ENCODE peak calls at places on chromosomes 5 and 9, in six cellular contexts. H, W, S, G, P and V are unnamed samples. For H3K27me3, the result is how much of the 10 kb centered on the place peaks cover.

GRCh38 chr9:119556129-119556875 is 187.1 kb upstream of the BRINP1 start:
- DNase-seq in H (peak), S (peak), P (peak), G (peak), W (no peak), V (peak)

GRCh38 chr5:150672884-150673275 is 11.8 kb downstream of the MYOZ3 start:
- DNase-seq in G (no peak), S (no peak), H (no peak), W (no peak), P (no peak), V (no peak)

GRCh38 chr9:133634024-133634691 is 2.0 kb upstream of the DBH start:
- DNase-seq in G (no peak), H (no peak), S (no peak), P (no peak), W (no peak), V (no peak)

GRCh38 chr5:141516648-141517025 is 27.8 kb downstream of the PCDHGC5 start:
- DNase-seq in G (no peak), W (no peak), H (no peak), P (no peak), S (no peak), V (no peak)

GRCh38 chr5:149975409-149975808 is 14.9 kb downstream of the SLC26A2 start:
- DNase-seq in G (no peak), W (no peak), P (no peak), H (no peak), S (no peak), V (no peak)

GRCh38 chr9:6055213-6055612 is 39.8 kb upstream of the RANBP6 start:
- DNase-seq in P (peak), S (no peak), W (no peak), H (no peak), G (peak), V (peak)

GRCh38 chr5:148394587-148395019 is 10.8 kb downstream of the FBXO38 start:
- DNase-seq in P (no peak), W (no peak), H (no peak), S (no peak), G (peak), V (no peak)

GRCh38 chr9:1171541-1171940 is 121.4 kb downstream of the DMRT2 start:
- DNase-seq in S (no peak), H (no peak), G (no peak), W (no peak), P (no peak), V (no peak)

GRCh38 chr9:129885018-129885669 is 49.9 kb downstream of the USP20 start:
- DNase-seq in W (peak), H (no peak), G (peak), S (no peak), P (no peak), V (peak)

GRCh38 chr5:154892370-154892771 is 33.9 kb downstream of the CNOT8 start:
- DNase-seq in P (no peak), H (no peak), G (no peak), W (no peak), S (no peak), V (no peak)

GRCh38 chr9:87080512-87081225 is 133.4 kb upstream of the GAS1 start:
- DNase-seq in S (no peak), G (no peak), W (no peak), P (no peak), H (no peak), V (no peak)

GRCh38 chr5:125377151-125377550 is 630.7 kb upstream of the ZNF608 start:
- DNase-seq in G (no peak), W (no peak), H (no peak), S (no peak), P (no peak), V (no peak)

GRCh38 chr5:74044936-74045335 is 418.9 kb downstream of the ARHGEF28 start:
- DNase-seq in W (no peak), S (no peak), G (no peak), H (no peak), P (no peak), V (no peak)

GRCh38 chr9:126690431-126691051 is 76.8 kb downstream of the LMX1B start:
- DNase-seq in G (no peak), W (peak), P (peak), H (peak), S (peak), V (peak)

GRCh38 chr9:22148876-22149637 is 140.0 kb upstream of the CDKN2B start:
- DNase-seq in W (no peak), S (no peak), G (no peak), P (no peak), H (no peak), V (no peak)

GRCh38 chr9:76717176-76717575 is 47.1 kb upstream of the PCA3 start:
- DNase-seq in S (no peak), H (no peak), W (no peak), P (no peak), G (no peak), V (no peak)

GRCh38 chr5:176447538-176447981 is 625 bp upstream of the FAF2 start:
- DNase-seq in S (no peak), P (no peak), W (no peak), G (no peak), H (peak), V (no peak)

GRCh38 chr5:155408465-155408864 is 394.9 kb downstream of the KIF4B start:
- DNase-seq in W (no peak), G (no peak), P (no peak), H (no peak), S (no peak), V (no peak)

GRCh38 chr5:97157689-97158088 is 15.3 kb upstream of the LIX1 start:
- DNase-seq in W (no peak), S (no peak), P (no peak), H (no peak), G (no peak), V (no peak)

GRCh38 chr9:87873607-87874319 is 8.9 kb upstream of the SPATA31E1 start:
- DNase-seq in W (no peak), P (peak), H (no peak), G (no peak), S (peak), V (peak)

DNA sequence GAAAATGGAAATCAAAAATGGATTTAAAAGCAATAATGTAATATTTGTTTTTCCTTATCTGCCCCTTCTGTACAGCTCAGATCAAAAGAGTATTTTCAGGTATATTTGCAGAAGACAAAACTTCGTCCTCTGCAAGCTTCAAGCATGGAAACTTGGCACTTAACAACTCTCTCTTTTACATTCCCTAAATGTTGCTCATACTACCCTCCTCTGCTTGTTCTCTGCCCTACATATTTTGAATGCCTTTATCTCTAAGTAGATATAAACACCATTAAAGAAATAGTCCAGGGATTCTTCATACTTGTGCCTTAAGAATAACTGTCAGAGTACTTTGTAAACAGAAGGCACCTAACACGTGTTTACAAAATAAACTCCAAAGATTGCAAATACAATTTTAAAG is 19.2 kb upstream of the SMC2 start:
- DNase-seq in W (no peak), H (no peak), S (no peak), G (peak), P (no peak), V (no peak)
- H3K4me3 ChIP-seq in W (no peak), H (no peak), S (no peak), G (no peak), P (no peak), V (no peak)

GRCh38 chr9:85173967-85174366 is 504.4 kb downstream of the NTRK2 start:
- DNase-seq in W (no peak), H (no peak), S (no peak), G (no peak), P (no peak), V (no peak)

GRCh38 chr9:85166808-85167545 is 497.4 kb downstream of the NTRK2 start:
- DNase-seq in S (no peak), W (no peak), H (no peak), G (no peak), P (peak), V (no peak)

GRCh38 chr9:85171163-85171562 is 501.6 kb downstream of the NTRK2 start:
- DNase-seq in P (no peak), S (no peak), G (no peak), W (no peak), H (no peak), V (no peak)

DNA sequence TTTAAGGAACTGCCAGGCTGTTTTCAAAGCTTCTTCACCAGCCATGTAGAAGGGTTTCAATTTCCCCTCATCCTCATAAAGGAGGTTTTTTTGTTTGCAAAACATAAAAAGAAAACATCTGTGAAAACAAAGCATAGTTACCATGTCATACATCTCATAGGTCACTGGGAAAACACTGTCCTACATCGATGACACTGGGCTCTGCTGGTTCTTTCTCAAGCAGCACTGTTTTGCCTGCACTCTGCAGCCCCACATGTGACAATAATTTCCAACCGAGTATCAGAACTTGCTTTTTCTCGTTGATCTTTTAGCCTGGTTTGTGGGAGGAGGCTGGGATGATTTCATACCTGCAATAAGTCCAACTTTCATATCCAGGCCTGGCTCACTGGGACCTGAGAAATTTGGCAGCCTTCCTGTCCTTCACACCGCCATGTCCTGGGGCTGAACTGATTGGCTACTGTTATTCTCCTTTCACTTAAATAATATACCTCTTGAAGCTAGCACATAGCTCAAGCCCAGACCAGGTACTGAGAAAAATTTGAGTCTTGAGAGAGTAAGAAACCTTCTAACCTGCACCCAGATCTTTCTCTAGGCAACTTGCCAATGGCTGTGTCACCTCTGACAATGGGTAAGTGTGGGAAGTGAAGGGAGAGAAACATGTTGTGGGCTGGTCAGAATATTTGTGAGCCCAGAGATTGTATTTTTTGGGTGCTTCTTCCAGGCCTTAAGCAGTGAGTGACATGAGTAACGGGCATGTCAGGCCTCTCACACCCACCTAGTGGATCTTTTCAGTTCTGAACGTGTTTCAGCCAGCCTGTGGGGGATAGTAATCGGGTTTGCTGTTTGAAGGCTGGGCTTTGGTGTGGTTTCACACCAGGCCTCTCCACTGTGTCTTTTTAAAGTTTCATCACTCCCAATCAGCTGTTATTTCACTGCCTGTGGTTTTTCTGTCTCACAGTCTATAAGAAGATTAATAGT is 502.8 kb downstream of the NTRK2 start:
- DNase-seq in H (no peak), G (no peak), S (no peak), W (no peak), P (no peak), V (no peak)
- H3K27me3 ChIP-seq in H (under half), G (under half), S (under half), W (under half), P (under half), V (under half)

GRCh38 chr5:108950276-108950675 is 202.6 kb downstream of the FER start:
- DNase-seq in G (no peak), W (no peak), P (no peak), S (no peak), H (no peak), V (no peak)
- TF ChIP-seq CTCF in G (no peak), W (no peak), P (no peak), S (no peak), H (no peak), V (no peak)

GRCh38 chr9:16559418-16560188 is 310.9 kb downstream of the BNC2 start:
- DNase-seq in S (no peak), P (no peak), W (no peak), H (no peak), G (no peak), V (peak)

GRCh38 chr9:16555802-16556201 is 314.7 kb downstream of the BNC2 start:
- DNase-seq in S (no peak), W (no peak), P (no peak), H (no peak), G (no peak), V (no peak)

GRCh38 chr9:16552252-16552651 is 318.2 kb downstream of the BNC2 start:
- DNase-seq in H (no peak), W (no peak), S (no peak), G (no peak), P (no peak), V (no peak)

GRCh38 chr9:16551692-16552091 is 318.8 kb downstream of the BNC2 start:
- DNase-seq in P (no peak), W (no peak), H (no peak), G (no peak), S (no peak), V (no peak)

GRCh38 chr9:16553869-16554540 is 316.5 kb downstream of the BNC2 start:
- DNase-seq in H (no peak), W (no peak), S (no peak), G (no peak), P (no peak), V (no peak)
- H3K4me3 ChIP-seq in H (no peak), W (no peak), S (no peak), G (no peak), P (no peak), V (no peak)

GRCh38 chr9:34976441-34976840 is 13.1 kb upstream of the DNAJB5 start:
- DNase-seq in P (no peak), G (no peak), H (no peak), W (no peak), S (no peak), V (no peak)
- H3K27me3 ChIP-seq in P (under half), G (half or more), H (under half), W (under half), S (under half), V (under half)

GRCh38 chr5:167573274-167574127 is 717.9 kb upstream of the WWC1 start:
- DNase-seq in H (no peak), W (no peak), G (no peak), S (no peak), P (no peak), V (no peak)

GRCh38 chr5:167576928-167577327 is 714.5 kb upstream of the WWC1 start:
- DNase-seq in W (no peak), G (no peak), S (no peak), H (no peak), P (no peak), V (no peak)

GRCh38 chr5:167577616-167578015 is 713.8 kb upstream of the WWC1 start:
- DNase-seq in G (no peak), H (no peak), S (no peak), W (no peak), P (no peak), V (no peak)

GRCh38 chr5:167574381-167574780 is 717.1 kb upstream of the WWC1 start:
- DNase-seq in W (no peak), G (no peak), P (no peak), H (no peak), S (no peak), V (no peak)

GRCh38 chr5:167576126-167576525 is 715.3 kb upstream of the WWC1 start:
- DNase-seq in H (no peak), S (no peak), W (no peak), P (no peak), G (no peak), V (no peak)
- TF ChIP-seq CTCF in H (no peak), S (no peak), W (no peak), P (no peak), G (no peak), V (no peak)

GRCh38 chr9:137054932-137055384 is 1.1 kb upstream of the ENTPD2 start:
- DNase-seq in S (peak), P (no peak), H (no peak), G (peak), W (no peak), V (no peak)
- H3K4me3 ChIP-seq in S (no peak), P (peak), H (no peak), G (peak), W (no peak), V (peak)

DNA sequence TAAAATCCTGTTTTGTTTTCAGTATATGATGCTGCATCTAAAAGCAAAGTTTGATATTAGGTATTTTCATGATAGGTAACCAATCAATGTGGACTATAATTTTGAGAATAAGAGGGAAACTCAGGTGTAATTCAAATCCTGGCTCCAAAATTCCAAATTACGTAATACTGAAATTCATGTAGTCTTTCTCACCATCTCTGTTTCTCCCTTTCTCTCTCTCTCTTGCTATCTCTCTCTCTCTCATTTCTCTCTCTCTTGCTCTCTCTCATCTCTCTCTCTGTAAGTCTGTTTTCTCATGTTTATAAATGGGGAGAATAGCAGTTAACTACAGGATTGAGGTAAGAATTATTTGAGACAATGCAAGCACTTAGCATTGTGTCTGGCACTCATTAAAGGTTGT is 401.1 kb upstream of the TLE4 start:
- DNase-seq in W (no peak), H (no peak), S (no peak), P (no peak), G (no peak), V (no peak)
- H3K27me3 ChIP-seq in W (under half), H (under half), S (under half), P (under half), G (under half), V (under half)

GRCh38 chr9:19922476-19923118 is 133.8 kb upstream of the SLC24A2 start:
- DNase-seq in G (peak), H (no peak), S (no peak), P (no peak), W (no peak), V (no peak)
- TF ChIP-seq CTCF in G (peak), H (peak), S (no peak), P (peak), W (no peak), V (no peak)

GRCh38 chr9:98379572-98379971 is 124.1 kb upstream of the TBC1D2 start:
- DNase-seq in P (no peak), W (no peak), H (no peak), S (no peak), G (no peak), V (no peak)

GRCh38 chr9:98380065-98380681 is 124.7 kb upstream of the TBC1D2 start:
- DNase-seq in S (no peak), W (no peak), G (no peak), H (no peak), P (peak), V (no peak)

GRCh38 chr9:98385751-98386150 is 130.3 kb upstream of the TBC1D2 start:
- DNase-seq in H (no peak), W (no peak), G (no peak), P (no peak), S (no peak), V (no peak)

GRCh38 chr9:98381311-98382103 is 126.1 kb upstream of the TBC1D2 start:
- DNase-seq in G (no peak), H (no peak), W (no peak), P (no peak), S (no peak), V (no peak)

GRCh38 chr9:98383758-98384157 is 128.3 kb upstream of the TBC1D2 start:
- DNase-seq in W (no peak), S (no peak), H (no peak), P (no peak), G (no peak), V (no peak)
- H3K4me3 ChIP-seq in W (no peak), S (no peak), H (no peak), P (no peak), G (no peak), V (no peak)